ENCODE peak calls at places on chromosome 22, in six cellular contexts. X, Z, Q, E, R and A are unnamed samples.

GRCh38 chr22:35465109-35465701 is 65.3 kb downstream of the MCM5 start:
- ATAC-seq in X (peak; percentile 34), E (no peak), R (no peak), Q (no peak), Z (no peak), A (peak; percentile 60)

GRCh38 chr22:33331017-33331416 is 272.8 kb upstream of the SYN3 start:
- ATAC-seq in X (no peak), Q (no peak), R (no peak), E (no peak), Z (no peak), A (no peak)

GRCh38 chr22:33848251-33848650 is 72.0 kb downstream of the LARGE1 start:
- ATAC-seq in R (no peak), Z (no peak), Q (no peak), E (no peak), X (no peak), A (no peak)

GRCh38 chr22:26302726-26303125 is 126.3 kb upstream of the ASPHD2 start:
- ATAC-seq in R (no peak), X (no peak), Z (no peak), E (no peak), Q (no peak), A (no peak)

GRCh38 chr22:27388090-27388600 is 413.4 kb downstream of the MN1 start:
- ATAC-seq in Z (no peak), E (no peak), X (no peak), R (no peak), Q (no peak), A (no peak)

GRCh38 chr22:32646476-32646875 is 155.0 kb upstream of the TIMP3 start:
- ATAC-seq in E (no peak), Z (no peak), Q (no peak), X (no peak), R (no peak), A (no peak)

GRCh38 chr22:30718938-30719337 is 24.3 kb downstream of the OSBP2 start:
- ATAC-seq in R (no peak), E (no peak), X (no peak), Z (no peak), Q (no peak), A (no peak)

GRCh38 chr22:37508431-37508963 is 10.7 kb downstream of the CARD10 start:
- ATAC-seq in Z (no peak), E (no peak), R (peak; percentile 51), Q (no peak), X (peak; percentile 26), A (peak; percentile 34)

GRCh38 chr22:27240298-27240885 is 561.2 kb downstream of the MN1 start:
- ATAC-seq in E (no peak), X (no peak), Q (no peak), Z (no peak), R (no peak), A (no peak)

GRCh38 chr22:19218541-19219233 is 40.2 kb upstream of the SLC25A1 start:
- ATAC-seq in R (peak; percentile 47), E (no peak), X (peak; percentile 59), Z (no peak), Q (no peak), A (no peak)

GRCh38 chr22:32622004-32622761 is 147.6 kb downstream of the FBXO7 start:
- ATAC-seq in Q (no peak), X (peak; percentile 77), E (no peak), R (peak; percentile 81), Z (no peak), A (peak; percentile 69)

GRCh38 chr22:27170491-27170890 is 513.1 kb downstream of the MIAT start:
- ATAC-seq in Q (no peak), E (no peak), Z (no peak), X (peak; percentile 55), R (peak; percentile 86), A (peak; percentile 89)

GRCh38 chr22:19120829-19121630 is 1.2 kb downstream of the DGCR2 start:
- ATAC-seq in X (no peak), Z (no peak), Q (no peak), R (no peak), E (no peak), A (no peak)

GRCh38 chr22:36368359-36368983 is 19.3 kb downstream of the MYH9 start:
- ATAC-seq in Q (no peak), R (no peak), X (peak; percentile 9), E (no peak), Z (peak; percentile 12), A (no peak)

GRCh38 chr22:34035209-34035608 is 114.9 kb upstream of the LARGE1 start:
- ATAC-seq in Q (no peak), R (no peak), E (no peak), Z (no peak), X (no peak), A (no peak)

GRCh38 chr22:39650996-39651782 is 80.6 kb downstream of the CACNA1I start:
- ATAC-seq in Q (no peak), E (no peak), X (no peak), R (peak; percentile 24), Z (no peak), A (no peak)

GRCh38 chr22:29872989-29873388 is 10.0 kb upstream of the MTMR3 start:
- ATAC-seq in E (no peak), Q (no peak), Z (no peak), R (no peak), X (no peak), A (no peak)